ENCODE peak calls at places on chromosomes 16 and 17, in seven cellular contexts. S, U, T, V, X, K and L are unnamed samples.

GRCh38 chr16:66335704-66336329 is 30.7 kb upstream of the CDH5 start:
- DNase-seq in X (peak), T (no peak), K (no peak), S (peak), V (peak), U (no peak), L (no peak)

GRCh38 chr17:76147211-76148014 is 6.4 kb upstream of the FOXJ1 start:
- DNase-seq in T (no peak), V (peak), K (no peak), U (no peak), X (no peak), S (peak), L (no peak)

GRCh38 chr17:34300652-34301390 is 15.3 kb downstream of the CCL11 start:
- DNase-seq in T (no peak), U (no peak), X (no peak), K (no peak), V (peak), S (no peak), L (no peak)

GRCh38 chr17:4998666-4999428 is 1.1 kb downstream of the KIF1C start:
- DNase-seq in U (peak), S (no peak), K (peak), T (no peak), X (no peak), V (no peak), L (peak)

GRCh38 chr16:12461201-12461600 is 342.5 kb downstream of the CPPED1 start:
- DNase-seq in V (no peak), K (no peak), T (no peak), X (peak), U (no peak), S (no peak), L (no peak)

GRCh38 chr17:38870259-38871165 is 654 bp downstream of the LASP1 start:
- DNase-seq in X (no peak), K (peak), U (peak), T (no peak), V (peak), S (peak), L (peak)

GRCh38 chr17:750431-751037 is 1.5 kb downstream of the GEMIN4 start:
- DNase-seq in T (no peak), K (no peak), U (no peak), V (no peak), X (no peak), S (no peak), L (no peak)

GRCh38 chr17:80754846-80755245 is 210.2 kb downstream of the RPTOR start:
- DNase-seq in V (no peak), T (no peak), S (no peak), X (no peak), U (no peak), K (no peak), L (no peak)

GRCh38 chr17:59038734-59039133 is 67.9 kb downstream of the TRIM37 start:
- DNase-seq in X (peak), T (no peak), S (no peak), U (peak), V (peak), K (no peak), L (no peak)

GRCh38 chr17:9022553-9023388 is 1.5 kb downstream of the NTN1 start:
- DNase-seq in K (no peak), T (no peak), X (no peak), V (peak), S (no peak), U (peak), L (peak)

GRCh38 chr16:19697756-19698318 is 20.2 kb downstream of the KNOP1 start:
- DNase-seq in T (no peak), X (no peak), S (no peak), U (no peak), V (no peak), K (peak), L (no peak)

GRCh38 chr16:66260522-66261290 is 105.8 kb upstream of the CDH5 start:
- DNase-seq in T (no peak), S (no peak), U (no peak), K (no peak), V (no peak), X (no peak), L (no peak)

GRCh38 chr17:61635913-61636432 is 45.0 kb upstream of the NACA2 start:
- DNase-seq in T (peak), X (peak), S (peak), V (peak), U (peak), K (peak), L (peak)

GRCh38 chr17:57554826-57555635 is 190.1 kb downstream of the CCDC182 start:
- DNase-seq in S (no peak), X (no peak), V (no peak), T (no peak), U (no peak), K (no peak), L (no peak)

GRCh38 chr16:77833906-77834599 is 45.7 kb downstream of the VAT1L start:
- DNase-seq in K (no peak), X (peak), S (peak), U (no peak), V (peak), T (no peak), L (no peak)

GRCh38 chr16:84052071-84052622 is 9.6 kb upstream of the SLC38A8 start:
- DNase-seq in X (no peak), T (no peak), V (no peak), U (no peak), K (no peak), S (no peak), L (no peak)

GRCh38 chr16:379183-379960 is 2.4 kb downstream of the PGAP6 start:
- DNase-seq in S (no peak), V (no peak), X (no peak), U (no peak), T (no peak), K (peak), L (no peak)

GRCh38 chr17:69335018-69335417 is 8.1 kb upstream of the ABCA5 start:
- DNase-seq in U (no peak), K (no peak), V (peak), T (no peak), X (no peak), S (peak), L (peak)

GRCh38 chr17:68909066-68909465 is 46.1 kb downstream of the ABCA8 start:
- DNase-seq in X (peak), V (peak), K (no peak), T (peak), S (peak), U (no peak), L (peak)

GRCh38 chr17:13601776-13602551 is at the start of gene HS3ST3A1:
- DNase-seq in T (no peak), X (peak), V (peak), K (no peak), U (peak), S (peak), L (no peak)

GRCh38 chr16:23877107-23878070 is 41.6 kb downstream of the PRKCB start:
- DNase-seq in T (no peak), K (no peak), S (no peak), U (no peak), V (no peak), X (no peak), L (no peak)

DNA sequence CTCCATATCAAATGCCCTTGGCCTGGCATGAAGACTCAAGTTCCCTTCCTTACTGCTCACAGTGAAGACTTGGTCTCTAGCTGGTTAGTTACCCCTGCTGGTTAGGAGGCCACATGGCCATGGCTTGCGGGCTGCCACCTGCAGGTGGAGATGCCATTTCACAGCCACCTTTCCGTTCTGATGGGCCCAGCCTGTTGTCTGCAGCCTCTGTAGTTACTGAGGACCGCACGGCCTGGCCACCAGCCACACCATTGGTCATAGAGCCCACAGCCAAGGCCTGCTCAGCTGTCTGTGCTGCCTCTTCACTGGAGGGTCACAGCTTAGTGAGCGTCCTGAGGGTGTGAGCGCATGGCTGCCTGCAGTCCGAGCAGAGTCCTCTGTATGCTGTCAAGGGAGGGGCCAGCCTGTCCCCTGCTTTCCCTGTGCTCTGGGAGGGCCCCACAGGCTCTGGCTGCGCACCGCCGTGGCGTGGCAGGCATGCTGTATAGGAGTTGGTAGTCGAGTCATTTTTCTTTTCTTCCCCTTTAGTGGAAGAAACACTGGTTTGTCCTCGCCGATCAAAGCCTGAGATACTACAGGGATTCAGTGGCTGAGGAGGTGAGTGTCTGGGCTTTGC is 59.2 kb downstream of the PLD6 start:
- DNase-seq in K (no peak), T (no peak), U (peak), V (no peak), S (peak), X (no peak), L (no peak)
- TF ChIP-seq CTCF in K (no peak), T (peak), U (peak), V (peak), S (no peak), X (peak), L (no peak)

GRCh38 chr16:1572664-1573063 is 39.2 kb downstream of the TMEM204 start:
- DNase-seq in U (no peak), K (no peak), X (no peak), T (no peak), V (no peak), S (no peak), L (no peak)
- TF ChIP-seq CTCF in U (no peak), K (no peak), X (no peak), T (no peak), V (no peak), S (no peak), L (no peak)

GRCh38 chr17:29867643-29868181 is 62.3 kb downstream of the SSH2 start:
- DNase-seq in K (no peak), T (no peak), V (no peak), U (no peak), X (no peak), S (no peak), L (no peak)
- TF ChIP-seq CTCF in K (no peak), T (no peak), V (no peak), U (no peak), X (peak), S (peak), L (no peak)

DNA sequence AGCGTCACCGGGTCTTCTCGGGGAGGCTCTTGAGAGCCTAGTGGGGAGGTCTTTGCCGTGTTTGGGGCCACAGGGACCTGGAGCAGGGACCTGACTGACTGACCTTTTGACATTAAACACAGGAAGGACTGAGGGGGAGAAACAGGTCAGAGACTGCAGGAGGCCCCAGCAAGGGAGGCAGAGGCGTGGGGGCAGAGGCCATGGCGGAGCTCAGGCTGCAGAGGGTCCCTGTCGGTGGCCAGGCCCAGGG is 41.6 kb upstream of the GSE1 start:
- DNase-seq in V (no peak), X (no peak), S (no peak), U (no peak), T (no peak), K (no peak), L (no peak)
- TF ChIP-seq CTCF in V (no peak), X (no peak), S (no peak), U (no peak), T (no peak), K (no peak), L (no peak)

GRCh38 chr17:45110676-45111611 is 21.4 kb downstream of the PLCD3 start:
- DNase-seq in K (no peak), V (no peak), T (no peak), X (no peak), S (no peak), U (no peak), L (no peak)
- TF ChIP-seq CTCF in K (no peak), V (no peak), T (no peak), X (no peak), S (no peak), U (no peak), L (no peak)

DNA sequence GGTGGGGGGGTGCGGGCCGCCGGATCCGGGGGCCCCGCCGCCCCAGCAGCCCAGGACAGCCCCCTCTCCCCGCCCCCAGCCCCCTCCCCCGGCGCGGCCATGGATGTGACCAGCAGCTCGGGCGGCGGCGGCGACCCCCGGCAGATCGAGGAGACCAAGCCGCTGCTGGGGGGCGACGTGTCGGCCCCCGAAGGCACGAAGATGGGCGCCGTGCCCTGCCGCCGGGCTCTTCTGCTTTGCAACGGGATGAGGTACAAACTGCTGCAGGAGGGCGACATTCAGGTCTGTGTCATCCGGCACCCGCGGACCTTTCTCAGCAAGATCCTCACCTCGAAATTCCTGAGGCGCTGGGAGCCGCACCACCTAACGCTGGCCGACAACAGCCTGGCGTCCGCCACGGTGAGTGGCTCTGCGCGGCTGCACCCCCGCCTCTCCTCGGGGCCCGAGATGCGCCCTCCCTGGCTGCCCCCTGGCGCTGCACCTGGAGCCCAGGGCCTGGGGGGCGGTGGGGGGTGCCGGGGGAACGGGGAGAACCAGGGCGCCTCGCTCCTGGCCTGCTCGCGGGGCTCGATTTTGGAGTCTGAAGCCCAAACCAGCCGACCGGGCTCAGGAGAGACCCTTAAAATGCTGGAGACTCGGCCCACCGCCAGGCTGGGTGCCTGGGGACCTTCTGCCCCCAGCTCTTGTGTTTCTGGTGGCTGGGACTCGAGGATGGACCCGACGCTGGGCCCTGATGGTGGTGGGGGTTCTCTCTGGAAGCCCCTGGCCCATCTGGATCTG is 725 bp downstream of the CMIP start:
- DNase-seq in V (peak), S (peak), X (no peak), T (no peak), U (peak), K (peak), L (peak)
- TF ChIP-seq CTCF in V (peak), S (no peak), X (peak), T (peak), U (peak), K (no peak), L (peak)

GRCh38 chr16:79757968-79758367 is 157.4 kb upstream of the MAF start:
- DNase-seq in T (no peak), U (peak), V (no peak), X (no peak), S (no peak), K (no peak), L (no peak)
- TF ChIP-seq CTCF in T (no peak), U (no peak), V (no peak), X (no peak), S (no peak), K (no peak), L (no peak)